ENCODE peak calls at places on chromosomes 7 and 10, in eight cellular contexts. One of them, this sample, is unnamed.
A peak's percentile ranks its signal among the peaks of the same experiment; 100 is the strongest.

GRCh38 chr7:138893258-138893657 is 87.9 kb downstream of the KIAA1549 start:
- DNase-seq in HCT116: no peak
- DNase-seq in SK-N-SH: no peak
- DNase-seq in GM12865: peak; percentile 15
- DNase-seq in astrocyte: no peak
- DNase-seq in A549: no peak
- DNase-seq in CD8-positive, alpha-beta T cell: no peak
- DNase-seq in mammary epithelial cell: no peak
- DNase-seq in this sample: no peak

GRCh38 chr10:48207853-48208252 is 66.6 kb downstream of the FRMPD2 start:
- DNase-seq in CD8-positive, alpha-beta T cell: no peak
- DNase-seq in mammary epithelial cell: no peak
- DNase-seq in HCT116: no peak
- DNase-seq in SK-N-SH: no peak
- DNase-seq in A549: no peak
- DNase-seq in astrocyte: no peak
- DNase-seq in GM12865: no peak
- DNase-seq in this sample: no peak

GRCh38 chr7:101620991-101621390 is 8.1 kb downstream of the MYL10 start:
- DNase-seq in SK-N-SH: peak; percentile 37
- DNase-seq in A549: no peak
- DNase-seq in GM12865: no peak
- DNase-seq in mammary epithelial cell: no peak
- DNase-seq in HCT116: no peak
- DNase-seq in astrocyte: no peak
- DNase-seq in CD8-positive, alpha-beta T cell: no peak
- DNase-seq in this sample: no peak

GRCh38 chr7:20241491-20242261 is 24.5 kb upstream of the MACC1 start:
- DNase-seq in A549: no peak
- DNase-seq in mammary epithelial cell: peak; percentile 91
- DNase-seq in astrocyte: peak; percentile 99
- DNase-seq in HCT116: no peak
- DNase-seq in GM12865: peak; percentile 85
- DNase-seq in SK-N-SH: no peak
- DNase-seq in CD8-positive, alpha-beta T cell: no peak
- DNase-seq in this sample: no peak

GRCh38 chr7:833601-834258 is 1.5 kb downstream of the SUN1 start:
- DNase-seq in SK-N-SH: no peak
- DNase-seq in mammary epithelial cell: no peak
- DNase-seq in GM12865: peak; percentile 48
- DNase-seq in CD8-positive, alpha-beta T cell: no peak
- DNase-seq in HCT116: no peak
- DNase-seq in astrocyte: no peak
- DNase-seq in A549: no peak
- DNase-seq in this sample: no peak

GRCh38 chr7:149774237-149775175 is 1.1 kb upstream of the ZNF467 start:
- DNase-seq in GM12865: no peak
- DNase-seq in mammary epithelial cell: no peak
- DNase-seq in CD8-positive, alpha-beta T cell: no peak
- DNase-seq in SK-N-SH: no peak
- DNase-seq in A549: peak; percentile 11
- DNase-seq in HCT116: no peak
- DNase-seq in astrocyte: no peak
- DNase-seq in this sample: no peak

GRCh38 chr7:79211724-79212123 is 241.7 kb downstream of the MAGI2 start:
- DNase-seq in CD8-positive, alpha-beta T cell: no peak
- DNase-seq in astrocyte: no peak
- DNase-seq in GM12865: no peak
- DNase-seq in SK-N-SH: no peak
- DNase-seq in HCT116: no peak
- DNase-seq in A549: no peak
- DNase-seq in mammary epithelial cell: peak; percentile 9
- DNase-seq in this sample: no peak

GRCh38 chr10:120327671-120328070 is 129.4 kb upstream of the PLPP4 start:
- DNase-seq in mammary epithelial cell: no peak
- DNase-seq in CD8-positive, alpha-beta T cell: no peak
- DNase-seq in A549: no peak
- DNase-seq in HCT116: no peak
- DNase-seq in SK-N-SH: no peak
- DNase-seq in astrocyte: no peak
- DNase-seq in GM12865: no peak
- DNase-seq in this sample: no peak

GRCh38 chr10:97131702-97132101 is 54.1 kb downstream of the SLIT1 start:
- DNase-seq in GM12865: no peak
- DNase-seq in CD8-positive, alpha-beta T cell: no peak
- DNase-seq in A549: no peak
- DNase-seq in HCT116: no peak
- DNase-seq in astrocyte: peak; percentile 2
- DNase-seq in mammary epithelial cell: no peak
- DNase-seq in SK-N-SH: no peak
- DNase-seq in this sample: no peak

GRCh38 chr7:29135851-29136250 is 10.5 kb downstream of the CPVL start:
- DNase-seq in CD8-positive, alpha-beta T cell: no peak
- DNase-seq in HCT116: no peak
- DNase-seq in astrocyte: no peak
- DNase-seq in GM12865: peak; percentile 11
- DNase-seq in mammary epithelial cell: no peak
- DNase-seq in A549: no peak
- DNase-seq in SK-N-SH: no peak
- DNase-seq in this sample: no peak

GRCh38 chr7:57308631-57309408 is 141.2 kb upstream of the ZNF716 start:
- DNase-seq in CD8-positive, alpha-beta T cell: no peak
- DNase-seq in GM12865: no peak
- DNase-seq in astrocyte: no peak
- DNase-seq in HCT116: no peak
- DNase-seq in A549: no peak
- DNase-seq in mammary epithelial cell: no peak
- DNase-seq in SK-N-SH: peak; percentile 34
- DNase-seq in this sample: no peak

GRCh38 chr10:77977016-77977415 is 50.5 kb upstream of the DLG5 start:
- DNase-seq in mammary epithelial cell: no peak
- DNase-seq in SK-N-SH: no peak
- DNase-seq in HCT116: no peak
- DNase-seq in CD8-positive, alpha-beta T cell: no peak
- DNase-seq in astrocyte: no peak
- DNase-seq in A549: no peak
- DNase-seq in GM12865: no peak
- DNase-seq in this sample: no peak

GRCh38 chr7:73738220-73738611 is 386 bp downstream of the ABHD11 start:
- DNase-seq in HCT116: no peak
- DNase-seq in CD8-positive, alpha-beta T cell: peak; percentile 73
- DNase-seq in GM12865: peak; percentile 74
- DNase-seq in mammary epithelial cell: no peak
- DNase-seq in SK-N-SH: peak; percentile 94
- DNase-seq in astrocyte: peak; percentile 17
- DNase-seq in A549: peak; percentile 65
- DNase-seq in this sample: peak; percentile 86

GRCh38 chr7:90244909-90245841 is at the start of gene CFAP69:
- DNase-seq in GM12865: peak; percentile 90
- DNase-seq in mammary epithelial cell: peak; percentile 81
- DNase-seq in A549: peak; percentile 89
- DNase-seq in SK-N-SH: peak; percentile 94
- DNase-seq in astrocyte: peak; percentile 76
- DNase-seq in CD8-positive, alpha-beta T cell: peak; percentile 90
- DNase-seq in HCT116: peak; percentile 73
- DNase-seq in this sample: peak; percentile 76

GRCh38 chr10:103616705-103617361 is 123.3 kb downstream of the NEURL1 start:
- DNase-seq in HCT116: no peak
- DNase-seq in A549: no peak
- DNase-seq in CD8-positive, alpha-beta T cell: no peak
- DNase-seq in GM12865: no peak
- DNase-seq in mammary epithelial cell: no peak
- DNase-seq in SK-N-SH: no peak
- DNase-seq in astrocyte: no peak
- DNase-seq in this sample: no peak

DNA sequence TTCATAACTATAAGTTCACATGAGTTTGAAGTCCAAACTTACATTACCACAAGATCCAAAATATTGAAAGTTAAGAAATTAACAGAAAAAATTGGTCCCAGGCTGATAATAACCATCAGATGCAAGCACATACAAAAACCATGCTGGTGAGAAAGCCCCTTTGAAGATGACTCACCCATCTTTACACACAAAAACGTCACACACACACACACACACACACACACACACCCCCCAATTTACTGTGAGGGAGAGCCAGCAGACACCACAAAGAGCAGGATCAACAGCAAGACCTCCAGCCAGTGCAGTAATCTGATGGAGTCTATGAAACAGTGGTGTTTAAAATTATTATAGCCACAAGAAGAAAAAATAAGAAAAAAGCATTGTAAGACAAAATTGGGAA is 50.1 kb upstream of the DRGX start:
- DNase-seq in HCT116: no peak
- DNase-seq in GM12865: peak; percentile 38
- DNase-seq in SK-N-SH: no peak
- DNase-seq in A549: peak; percentile 9
- DNase-seq in mammary epithelial cell: peak; percentile 47
- DNase-seq in CD8-positive, alpha-beta T cell: no peak
- DNase-seq in astrocyte: peak; percentile 46
- DNase-seq in this sample: no peak
- TF ChIP-seq CTCF in HCT116: no peak
- TF ChIP-seq CTCF in GM12865: no peak
- TF ChIP-seq CTCF in SK-N-SH: no peak
- TF ChIP-seq CTCF in A549: no peak
- TF ChIP-seq CTCF in mammary epithelial cell: no peak
- TF ChIP-seq CTCF in CD8-positive, alpha-beta T cell: no peak
- TF ChIP-seq CTCF in astrocyte: no peak
- TF ChIP-seq CTCF in this sample: no peak

DNA sequence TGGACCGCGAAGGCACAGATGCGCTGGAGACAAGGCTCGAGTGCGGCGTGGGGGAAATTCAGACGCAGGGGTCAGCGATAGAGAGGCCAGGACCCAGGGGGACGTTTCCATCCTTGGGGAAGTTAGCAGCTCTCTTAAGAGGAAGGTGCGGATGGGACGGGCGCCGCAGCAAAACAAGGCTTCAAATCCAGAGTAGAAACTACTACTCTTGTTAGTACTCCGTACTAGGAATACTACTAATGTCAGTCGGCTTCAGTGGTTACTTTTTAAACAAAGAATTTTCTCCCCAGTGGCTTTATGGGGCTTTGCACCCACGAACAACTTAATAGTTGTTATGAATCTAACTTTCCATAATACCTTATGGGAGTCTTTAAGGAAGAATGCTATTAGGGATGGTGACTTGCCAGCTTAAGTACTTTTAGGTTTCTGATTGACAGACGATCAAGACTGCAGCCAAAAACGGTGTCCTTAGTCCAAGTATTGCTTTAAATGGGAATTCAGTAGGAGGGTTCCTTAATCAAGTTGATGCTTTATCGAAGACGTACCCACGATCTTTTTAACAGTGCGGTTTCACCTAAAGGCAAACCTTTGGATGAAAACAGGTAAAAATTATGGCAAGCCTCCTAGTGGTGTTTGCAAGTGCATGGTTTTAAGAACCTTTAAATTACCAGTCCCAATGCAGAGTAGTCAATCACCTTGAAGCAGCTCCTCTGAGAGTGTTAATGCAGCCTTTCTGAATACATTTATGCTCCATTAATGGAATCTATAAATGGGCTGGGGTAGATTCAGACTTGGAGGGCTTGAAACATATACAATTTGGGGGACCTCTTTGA is 868 bp upstream of the IDE start:
- DNase-seq in CD8-positive, alpha-beta T cell: no peak
- DNase-seq in SK-N-SH: peak; percentile 86
- DNase-seq in A549: no peak
- DNase-seq in GM12865: peak; percentile 32
- DNase-seq in mammary epithelial cell: peak; percentile 28
- DNase-seq in HCT116: no peak
- DNase-seq in astrocyte: peak; percentile 48
- DNase-seq in this sample: peak; percentile 63
- TF ChIP-seq CTCF in CD8-positive, alpha-beta T cell: peak; percentile 86
- TF ChIP-seq CTCF in SK-N-SH: peak; percentile 22
- TF ChIP-seq CTCF in A549: no peak
- TF ChIP-seq CTCF in GM12865: peak; percentile 23
- TF ChIP-seq CTCF in mammary epithelial cell: peak; percentile 21
- TF ChIP-seq CTCF in HCT116: peak; percentile 36
- TF ChIP-seq CTCF in astrocyte: peak; percentile 50
- TF ChIP-seq CTCF in this sample: peak; percentile 15

GRCh38 chr7:77349141-77349540 is 67.0 kb downstream of the GSAP start:
- DNase-seq in SK-N-SH: no peak
- DNase-seq in mammary epithelial cell: no peak
- DNase-seq in CD8-positive, alpha-beta T cell: no peak
- DNase-seq in A549: no peak
- DNase-seq in astrocyte: peak; percentile 33
- DNase-seq in HCT116: no peak
- DNase-seq in GM12865: no peak
- DNase-seq in this sample: no peak

GRCh38 chr7:77351539-77352004 is 64.6 kb downstream of the GSAP start:
- DNase-seq in astrocyte: no peak
- DNase-seq in CD8-positive, alpha-beta T cell: peak; percentile 79
- DNase-seq in mammary epithelial cell: no peak
- DNase-seq in HCT116: no peak
- DNase-seq in GM12865: peak; percentile 96
- DNase-seq in SK-N-SH: no peak
- DNase-seq in A549: no peak
- DNase-seq in this sample: peak; percentile 52

GRCh38 chr7:77352688-77353406 is 63.3 kb downstream of the GSAP start:
- DNase-seq in CD8-positive, alpha-beta T cell: no peak
- DNase-seq in SK-N-SH: no peak
- DNase-seq in astrocyte: no peak
- DNase-seq in mammary epithelial cell: peak; percentile 64
- DNase-seq in A549: no peak
- DNase-seq in HCT116: no peak
- DNase-seq in GM12865: peak; percentile 52
- DNase-seq in this sample: no peak

GRCh38 chr7:77346441-77346840 is 69.7 kb downstream of the GSAP start:
- DNase-seq in A549: no peak
- DNase-seq in SK-N-SH: no peak
- DNase-seq in mammary epithelial cell: no peak
- DNase-seq in CD8-positive, alpha-beta T cell: no peak
- DNase-seq in astrocyte: no peak
- DNase-seq in GM12865: no peak
- DNase-seq in HCT116: no peak
- DNase-seq in this sample: no peak

GRCh38 chr7:77348371-77348813 is 67.8 kb downstream of the GSAP start:
- DNase-seq in mammary epithelial cell: peak; percentile 73
- DNase-seq in HCT116: no peak
- DNase-seq in GM12865: no peak
- DNase-seq in astrocyte: peak; percentile 93
- DNase-seq in A549: no peak
- DNase-seq in SK-N-SH: peak; percentile 42
- DNase-seq in CD8-positive, alpha-beta T cell: no peak
- DNase-seq in this sample: no peak
- TF ChIP-seq CTCF in mammary epithelial cell: no peak
- TF ChIP-seq CTCF in HCT116: no peak
- TF ChIP-seq CTCF in GM12865: no peak
- TF ChIP-seq CTCF in astrocyte: no peak
- TF ChIP-seq CTCF in A549: no peak
- TF ChIP-seq CTCF in SK-N-SH: peak; percentile 29
- TF ChIP-seq CTCF in CD8-positive, alpha-beta T cell: no peak
- TF ChIP-seq CTCF in this sample: no peak

DNA sequence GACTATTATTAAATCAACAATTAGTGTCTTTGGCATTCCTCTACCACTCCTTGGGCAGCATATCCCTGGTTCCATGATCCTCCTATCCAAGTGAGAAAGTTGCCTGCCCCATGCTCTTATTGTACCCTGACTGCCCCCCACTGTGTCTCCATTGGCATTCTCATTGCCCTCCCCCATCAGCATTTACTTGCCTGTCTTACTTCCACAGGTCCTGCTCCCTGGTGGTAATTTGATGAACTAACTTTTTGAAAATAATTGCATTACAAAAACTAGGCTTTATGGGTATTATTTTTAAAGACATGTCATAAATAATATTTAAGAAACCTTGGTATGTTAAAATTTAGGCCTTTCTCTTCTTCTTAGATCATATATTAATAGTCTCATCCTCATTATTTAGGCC is 346.4 kb downstream of the PCLO start:
- DNase-seq in mammary epithelial cell: no peak
- DNase-seq in A549: no peak
- DNase-seq in astrocyte: no peak
- DNase-seq in GM12865: no peak
- DNase-seq in CD8-positive, alpha-beta T cell: no peak
- DNase-seq in HCT116: peak; percentile 1
- DNase-seq in SK-N-SH: no peak
- DNase-seq in this sample: no peak
- TF ChIP-seq CTCF in mammary epithelial cell: no peak
- TF ChIP-seq CTCF in A549: no peak
- TF ChIP-seq CTCF in astrocyte: no peak
- TF ChIP-seq CTCF in GM12865: no peak
- TF ChIP-seq CTCF in CD8-positive, alpha-beta T cell: no peak
- TF ChIP-seq CTCF in HCT116: peak; percentile 17
- TF ChIP-seq CTCF in SK-N-SH: peak; percentile 21
- TF ChIP-seq CTCF in this sample: no peak

This sample was measured in GM13977.